ENCODE peak calls at places on chromosomes 12 and 14, in eight cellular contexts. R, H, P, X, J, B, Q and K are unnamed samples. For H3K9me3, the result is how much of the 10 kb centered on the place peaks cover.

GRCh38 chr14:101354726-101355125 is 206.6 kb upstream of the DIO3 start:
- DNase-seq in P (no peak), R (no peak), J (no peak), Q (no peak), B (peak), H (no peak), X (no peak), K (peak)

GRCh38 chr12:113333877-113334785 is 778 bp downstream of the SLC8B1 start:
- DNase-seq in J (no peak), R (no peak), Q (no peak), H (peak), X (no peak), B (no peak), P (peak), K (no peak)

GRCh38 chr12:110039085-110039807 is 9.1 kb downstream of the C12orf76 start:
- DNase-seq in R (peak), X (peak), P (peak), B (no peak), H (peak), Q (no peak), J (no peak), K (no peak)

GRCh38 chr12:32981139-32981538 is 84.6 kb upstream of the PKP2 start:
- DNase-seq in B (no peak), R (no peak), H (peak), Q (no peak), P (no peak), X (no peak), J (no peak), K (no peak)

GRCh38 chr12:113292091-113292490 is 42.8 kb downstream of the SLC8B1 start:
- DNase-seq in Q (no peak), J (no peak), P (no peak), R (no peak), B (no peak), H (no peak), X (peak), K (no peak)

GRCh38 chr14:96398432-96398831 is 6.5 kb downstream of the AK7 start:
- DNase-seq in Q (no peak), X (no peak), P (no peak), R (no peak), H (no peak), J (no peak), B (no peak), K (no peak)

GRCh38 chr12:52907092-52907810 is 2.4 kb upstream of the KRT8 start:
- DNase-seq in H (peak), J (no peak), X (no peak), P (peak), B (no peak), Q (no peak), R (peak), K (no peak)

GRCh38 chr12:70784042-70784668 is 136.4 kb downstream of the PTPRR start:
- DNase-seq in X (no peak), B (no peak), R (no peak), J (no peak), H (no peak), Q (no peak), P (no peak), K (no peak)

GRCh38 chr12:109310247-109311125 is 1.4 kb upstream of the FOXN4 start:
- DNase-seq in X (no peak), B (no peak), P (no peak), Q (no peak), J (no peak), R (no peak), H (no peak), K (no peak)

GRCh38 chr12:94098466-94098865 is 49.9 kb upstream of the PLXNC1 start:
- DNase-seq in Q (no peak), P (no peak), B (no peak), H (peak), J (no peak), X (peak), R (no peak), K (no peak)

GRCh38 chr12:116302200-116303075 is 24.9 kb upstream of the MED13L start:
- DNase-seq in H (no peak), B (no peak), R (no peak), J (no peak), X (no peak), Q (no peak), P (no peak), K (no peak)

GRCh38 chr12:66959276-66959675 is 280.4 kb upstream of the GRIP1 start:
- DNase-seq in X (no peak), R (no peak), B (no peak), J (no peak), Q (no peak), H (peak), P (no peak), K (no peak)

GRCh38 chr12:66960704-66961690 is 282.1 kb upstream of the GRIP1 start:
- DNase-seq in H (peak), X (no peak), B (no peak), J (no peak), R (no peak), Q (no peak), P (no peak), K (no peak)

GRCh38 chr12:66963901-66964300 is 285.0 kb upstream of the GRIP1 start:
- DNase-seq in J (no peak), X (no peak), P (no peak), B (no peak), Q (no peak), H (no peak), R (no peak), K (no peak)

GRCh38 chr12:66964629-66965028 is 285.8 kb upstream of the GRIP1 start:
- DNase-seq in P (no peak), H (no peak), R (no peak), B (no peak), J (no peak), Q (no peak), X (no peak), K (no peak)

GRCh38 chr12:66962316-66962715 is 283.4 kb upstream of the GRIP1 start:
- DNase-seq in J (no peak), B (no peak), H (no peak), P (no peak), R (peak), X (no peak), Q (no peak), K (no peak)
- H3K4me3 ChIP-seq in J (no peak), B (no peak), H (no peak), P (no peak), R (no peak), X (no peak), Q (no peak), K (no peak)

DNA sequence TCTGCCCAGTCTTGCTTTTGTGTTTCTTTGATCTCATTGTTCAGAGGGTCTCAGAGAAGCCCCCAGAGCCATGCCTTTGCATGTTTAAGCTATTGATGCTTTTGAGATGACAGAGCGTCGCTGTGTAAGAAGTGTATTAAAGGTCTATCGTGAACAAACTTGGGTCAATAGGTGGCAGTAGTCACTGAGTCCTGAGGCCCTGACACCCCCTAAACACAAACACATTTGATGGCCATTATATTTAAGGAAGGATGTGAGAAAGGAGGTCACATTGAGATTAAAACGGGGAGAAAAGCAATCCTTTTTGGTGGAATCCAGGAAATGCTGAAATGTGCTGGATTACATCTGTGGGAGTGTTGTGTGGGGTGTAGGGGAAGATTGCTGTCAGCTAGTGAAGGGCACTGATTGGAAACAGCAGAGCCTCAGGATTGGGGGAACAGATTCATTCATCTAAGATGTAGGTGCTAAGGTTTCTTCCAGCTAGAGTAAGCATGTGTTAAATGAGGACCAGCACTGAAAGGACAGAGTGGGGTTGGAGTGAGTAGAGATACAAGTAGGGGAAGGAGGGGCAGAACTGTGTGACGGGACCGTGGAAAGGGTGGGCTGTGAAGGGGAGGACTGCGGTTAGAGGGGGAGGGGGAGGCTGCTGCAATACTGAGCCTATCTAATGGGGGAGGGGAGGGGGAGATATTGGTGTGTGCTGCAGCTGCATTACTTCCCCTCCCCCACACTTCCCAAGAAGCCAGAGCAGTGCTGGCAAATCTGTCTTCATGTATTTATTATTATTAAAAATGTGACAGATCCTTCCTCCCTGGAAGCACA is 12.7 kb downstream of the NGDN start:
- DNase-seq in J (no peak), H (no peak), Q (no peak), X (no peak), P (no peak), R (no peak), B (no peak), K (no peak)
- H3K9me3 ChIP-seq in J (under half), H (under half), Q (under half), X (under half), P (under half), R (under half), B (under half), K (under half)

GRCh38 chr12:6177593-6178358 is 22.4 kb upstream of the CD9 start:
- DNase-seq in J (no peak), X (no peak), P (no peak), B (no peak), H (no peak), R (no peak), Q (no peak), K (no peak)
- TF ChIP-seq CTCF in J (no peak), X (no peak), P (no peak), B (no peak), H (no peak), R (no peak), Q (no peak), K (no peak)

GRCh38 chr12:122864894-122865253 is 29.6 kb downstream of the HIP1R start:
- DNase-seq in R (no peak), B (no peak), H (no peak), J (no peak), P (no peak), X (no peak), Q (no peak), K (peak)

GRCh38 chr12:122866950-122867607 is 28.8 kb downstream of the VPS37B start:
- DNase-seq in H (no peak), J (no peak), R (no peak), P (no peak), X (no peak), Q (no peak), B (no peak), K (peak)

GRCh38 chr12:122867701-122868461 is 28.0 kb downstream of the VPS37B start:
- DNase-seq in Q (no peak), J (no peak), P (peak), B (no peak), X (no peak), H (peak), R (no peak), K (no peak)

GRCh38 chr12:122865268-122866231 is 30.3 kb downstream of the HIP1R start:
- DNase-seq in X (no peak), Q (no peak), R (no peak), P (peak), J (peak), B (no peak), H (peak), K (peak)

DNA sequence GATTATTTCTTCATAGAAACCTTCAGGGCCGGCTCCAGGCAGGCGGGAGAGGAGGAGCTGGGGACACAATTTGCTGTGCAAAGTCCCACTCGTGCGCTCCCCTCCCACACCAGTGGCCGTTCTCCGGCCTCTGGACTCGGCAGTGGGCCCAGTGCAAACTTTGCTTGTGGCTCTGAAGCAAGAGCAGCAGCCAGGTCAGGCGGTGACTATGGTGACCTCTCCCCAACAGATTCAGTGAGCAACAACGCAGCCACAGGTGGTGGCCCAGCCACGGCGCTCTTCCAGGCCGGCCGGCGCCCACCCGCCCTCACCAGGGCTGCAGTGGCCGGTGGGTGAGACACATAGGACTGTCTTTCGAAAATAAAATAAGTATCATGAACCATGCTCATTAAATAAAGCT is 29.5 kb downstream of the VPS37B start:
- DNase-seq in H (no peak), R (no peak), J (no peak), P (peak), Q (no peak), B (no peak), X (no peak), K (peak)
- H3K4me3 ChIP-seq in H (no peak), R (no peak), J (no peak), P (no peak), Q (no peak), B (no peak), X (no peak), K (no peak)

GRCh38 chr12:1720494-1720893 is 29.6 kb downstream of the ADIPOR2 start:
- DNase-seq in X (no peak), Q (no peak), R (no peak), B (no peak), J (no peak), P (no peak), H (no peak), K (no peak)
- H3K9me3 ChIP-seq in X (under half), Q (under half), R (under half), B (under half), J (under half), P (under half), H (under half), K (under half)